ENCODE peak calls at places on chromosomes 1 and 21, in six cellular contexts. Z is endothelial cell, F is heart left ventricle, I is HuH-7, W is NCI-H1092, U is NCI-H2107. M is an unnamed sample.

GRCh38 chr1:199279872-199280649 is 641.2 kb downstream of the PTPRC start:
- DNase-seq in U (no peak), W (no peak), F (no peak), I (no peak), Z (no peak), M (no peak)

GRCh38 chr1:16628361-16629111 is 15.2 kb upstream of the NBPF1 start:
- DNase-seq in Z (no peak), U (no peak), W (no peak), F (no peak), I (no peak), M (no peak)

GRCh38 chr1:73009311-73009710 is 727.0 kb upstream of the NEGR1 start:
- DNase-seq in U (no peak), I (no peak), W (no peak), Z (no peak), F (no peak), M (no peak)

GRCh38 chr1:85289207-85289847 is 12.9 kb upstream of the BCL10 start:
- DNase-seq in W (no peak), U (no peak), Z (no peak), F (no peak), I (no peak), M (no peak)

GRCh38 chr1:24085546-24085945 is 26.4 kb downstream of the MYOM3 start:
- DNase-seq in W (no peak), Z (no peak), F (no peak), I (no peak), U (no peak), M (no peak)

GRCh38 chr1:19130476-19130875 is 79.6 kb downstream of the UBR4 start:
- DNase-seq in I (no peak), F (no peak), W (no peak), Z (no peak), U (no peak), M (no peak)

GRCh38 chr1:12276225-12276624 is 46.4 kb downstream of the VPS13D start:
- DNase-seq in F (no peak), I (peak), W (no peak), U (no peak), Z (peak), M (no peak)

GRCh38 chr1:147781056-147781471 is 20.7 kb upstream of the GJA5 start:
- DNase-seq in F (peak), Z (peak), I (no peak), U (no peak), W (no peak), M (no peak)

GRCh38 chr1:118340928-118341905 is 156.2 kb upstream of the SPAG17 start:
- DNase-seq in F (no peak), W (no peak), U (no peak), I (no peak), Z (no peak), M (no peak)

GRCh38 chr1:77412069-77412793 is 130.4 kb downstream of the AK5 start:
- DNase-seq in U (no peak), I (no peak), W (no peak), Z (no peak), F (no peak), M (peak)

GRCh38 chr1:241899211-241899610 is 51.2 kb downstream of the EXO1 start:
- DNase-seq in I (no peak), Z (no peak), F (no peak), W (no peak), U (no peak), M (no peak)

GRCh38 chr1:234065794-234066447 is 161.4 kb downstream of the SLC35F3 start:
- DNase-seq in Z (peak), I (peak), W (peak), F (peak), U (peak), M (no peak)

GRCh38 chr21:33367309-33367973 is 35.8 kb upstream of the IFNGR2 start:
- DNase-seq in U (no peak), W (no peak), I (no peak), Z (no peak), F (no peak), M (no peak)

GRCh38 chr1:207412845-207413244 is 41.3 kb upstream of the CR2 start:
- DNase-seq in F (no peak), Z (no peak), W (no peak), U (no peak), I (no peak), M (no peak)

GRCh38 chr1:99570486-99571089 is 75.3 kb upstream of the PALMD start:
- DNase-seq in Z (no peak), I (no peak), U (no peak), W (no peak), F (no peak), M (no peak)

GRCh38 chr1:160446945-160447600 is 46.7 kb downstream of the VANGL2 start:
- DNase-seq in W (no peak), Z (no peak), I (no peak), F (no peak), U (no peak), M (no peak)

GRCh38 chr1:95007687-95008086 is 65.1 kb downstream of the ALG14 start:
- DNase-seq in F (no peak), W (no peak), Z (no peak), U (no peak), I (no peak), M (no peak)

GRCh38 chr1:168004531-168004930 is 67.7 kb upstream of the MPC2 start:
- DNase-seq in I (no peak), W (no peak), F (no peak), U (no peak), Z (no peak), M (no peak)

M was measured in DMS153.